ENCODE peak calls at places on chromosome 9, in five cellular contexts. X is HepG2, I is GM12878, Y is SK-N-SH, U is K562. Z is an unnamed sample.

GRCh38 chr9:37602817-37603216 is 10.4 kb upstream of the TOMM5 start:
- DNase-seq in X (no peak), I (no peak), Y (no peak), U (no peak), Z (no peak)

GRCh38 chr9:81611664-81612063 is 77.7 kb downstream of the TLE1 start:
- DNase-seq in X (no peak), I (no peak), Y (no peak), U (no peak), Z (no peak)

GRCh38 chr9:138072897-138073296 is 195.3 kb downstream of the CACNA1B start:
- DNase-seq in X (no peak), I (no peak), Y (peak; percentile 15), U (no peak), Z (no peak)

GRCh38 chr9:18208166-18209059 is 265.5 kb upstream of the ADAMTSL1 start:
- DNase-seq in X (peak; percentile 59), I (no peak), Y (peak; percentile 6), U (no peak), Z (peak; percentile 12)

GRCh38 chr9:116809656-116810055 is 122.6 kb downstream of the TRIM32 start:
- DNase-seq in X (no peak), I (no peak), Y (no peak), U (no peak), Z (no peak)

GRCh38 chr9:130069048-130069447 is 15.3 kb downstream of the GPR107 start:
- DNase-seq in X (no peak), I (no peak), Y (no peak), U (no peak), Z (no peak)

GRCh38 chr9:118761016-118761790 is 608.0 kb downstream of the BRINP1 start:
- DNase-seq in X (no peak), I (no peak), Y (no peak), U (no peak), Z (no peak)

GRCh38 chr9:26033346-26033745 is 355.1 kb upstream of the TUSC1 start:
- DNase-seq in X (no peak), I (no peak), Y (no peak), U (no peak), Z (no peak)

GRCh38 chr9:78811562-78812276 is 514.8 kb downstream of the PSAT1 start:
- DNase-seq in X (no peak), I (no peak), Y (no peak), U (no peak), Z (peak; percentile 61)

GRCh38 chr9:34337404-34337803 is 8.0 kb downstream of the NUDT2 start:
- DNase-seq in X (no peak), I (no peak), Y (no peak), U (no peak), Z (peak; percentile 37)

GRCh38 chr9:70121818-70122436 is 78.3 kb downstream of the MAMDC2 start:
- DNase-seq in X (no peak), I (no peak), Y (no peak), U (no peak), Z (peak; percentile 65)

GRCh38 chr9:134377976-134378375 is 51.7 kb downstream of the RXRA start:
- DNase-seq in X (no peak), I (no peak), Y (peak; percentile 71), U (no peak), Z (no peak)

GRCh38 chr9:137454506-137455360 is 4.4 kb downstream of the NSMF start:
- DNase-seq in X (peak; percentile 84), I (no peak), Y (peak; percentile 75), U (no peak), Z (no peak)

GRCh38 chr9:83544002-83544698 is 5.9 kb upstream of the FRMD3 start:
- DNase-seq in X (peak; percentile 75), I (peak; percentile 8), Y (peak; percentile 56), U (peak; percentile 20), Z (peak; percentile 38)

GRCh38 chr9:131062979-131063378 is 33.4 kb upstream of the AIF1L start:
- DNase-seq in X (no peak), I (no peak), Y (peak; percentile 56), U (no peak), Z (no peak)

GRCh38 chr9:131546336-131547084 is 1.2 kb downstream of the PRRT1B start:
- DNase-seq in X (peak; percentile 68), I (no peak), Y (peak; percentile 82), U (no peak), Z (peak; percentile 12)

GRCh38 chr9:19875291-19875910 is 86.6 kb upstream of the SLC24A2 start:
- DNase-seq in X (no peak), I (no peak), Y (no peak), U (no peak), Z (no peak)

GRCh38 chr9:26477963-26478362 is 414.6 kb downstream of the CAAP1 start:
- DNase-seq in X (no peak), I (no peak), Y (no peak), U (no peak), Z (no peak)

GRCh38 chr9:88738708-88739107 is 203.7 kb downstream of the NXNL2 start:
- DNase-seq in X (no peak), I (no peak), Y (peak; percentile 56), U (no peak), Z (peak; percentile 71)

GRCh38 chr9:133207540-133208170 is 1.4 kb downstream of the OBP2B start:
- DNase-seq in X (no peak), I (no peak), Y (no peak), U (no peak), Z (no peak)

GRCh38 chr9:81690251-81690851 is 1.0 kb upstream of the TLE1 start:
- DNase-seq in X (no peak), I (no peak), Y (no peak), U (no peak), Z (peak; percentile 27)

GRCh38 chr9:114099523-114100270 is 605 bp upstream of the KIF12 start:
- DNase-seq in X (no peak), I (no peak), Y (no peak), U (no peak), Z (no peak)

GRCh38 chr9:16328349-16328748 is 542.1 kb downstream of the BNC2 start:
- DNase-seq in X (no peak), I (no peak), Y (no peak), U (no peak), Z (no peak)

GRCh38 chr9:74783408-74783807 is 104.3 kb downstream of the TRPM6 start:
- DNase-seq in X (no peak), I (no peak), Y (no peak), U (no peak), Z (peak; percentile 69)

GRCh38 chr9:79661926-79662552 is 90.3 kb downstream of the TLE4 start:
- DNase-seq in X (no peak), I (no peak), Y (peak; percentile 11), U (no peak), Z (no peak)

GRCh38 chr9:111798786-111799185 is 4.0 kb upstream of the SHOC1 start:
- DNase-seq in X (no peak), I (no peak), Y (no peak), U (no peak), Z (peak; percentile 85)

GRCh38 chr9:121767176-121767769 is 115.8 kb downstream of the DAB2IP start:
- DNase-seq in X (no peak), I (no peak), Y (no peak), U (no peak), Z (peak; percentile 30)

GRCh38 chr9:121764371-121764730 is 112.9 kb downstream of the DAB2IP start:
- DNase-seq in X (no peak), I (no peak), Y (no peak), U (no peak), Z (no peak)

GRCh38 chr9:121766081-121766683 is 114.7 kb downstream of the DAB2IP start:
- DNase-seq in X (no peak), I (no peak), Y (no peak), U (no peak), Z (no peak)

GRCh38 chr9:121763561-121764370 is 112.3 kb downstream of the DAB2IP start:
- DNase-seq in X (no peak), I (no peak), Y (no peak), U (no peak), Z (no peak)

DNA sequence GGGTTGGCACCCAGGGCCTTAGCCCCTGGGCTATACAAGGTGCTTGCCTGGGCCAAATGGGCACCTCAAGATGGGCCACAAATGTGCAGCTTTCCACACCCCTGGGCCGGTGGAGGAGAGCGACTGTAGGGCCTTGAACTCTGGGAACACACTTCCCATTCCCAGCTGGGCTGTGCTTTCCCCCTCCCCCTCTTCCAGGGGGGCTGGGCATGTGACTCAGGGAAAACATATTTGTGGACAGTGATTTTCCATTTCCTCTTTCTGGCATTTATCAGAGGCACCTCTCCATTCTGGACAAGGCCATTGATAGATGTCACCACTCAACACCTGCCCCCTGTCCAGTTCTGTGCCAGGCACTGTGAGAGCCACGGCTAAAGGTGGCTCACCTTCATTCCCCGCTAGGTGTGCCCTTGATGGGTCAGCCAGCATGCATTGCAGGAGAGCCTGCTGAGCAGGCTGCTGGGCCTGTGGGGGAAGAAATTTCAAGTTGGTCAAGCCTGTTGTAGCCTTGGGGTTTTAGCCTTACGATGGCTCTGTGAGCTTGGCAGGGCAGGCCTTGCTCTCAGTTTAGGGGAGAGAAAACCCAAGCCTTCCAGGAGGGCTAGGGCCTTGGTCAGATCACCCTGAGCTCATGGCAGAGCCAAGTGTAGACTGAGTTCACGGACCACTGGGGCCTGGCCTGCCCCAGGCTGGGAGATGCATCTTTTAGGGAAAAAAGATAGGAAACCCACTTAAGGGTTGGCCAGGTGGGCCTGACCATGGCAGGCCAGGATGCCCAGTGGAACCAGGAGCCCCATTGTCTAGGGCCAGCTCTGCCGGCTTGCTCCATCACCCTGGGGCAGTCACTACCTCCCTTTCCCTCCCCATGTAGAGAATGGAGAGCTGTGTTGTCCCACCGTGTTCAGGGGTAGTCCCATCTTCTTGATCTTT is 113.9 kb downstream of the DAB2IP start:
- DNase-seq in X (peak; percentile 90), I (no peak), Y (peak; percentile 48), U (no peak), Z (peak; percentile 63)
- TF ChIP-seq MXI1 in X (peak; percentile 57), I (no peak), Y (no peak), U (no peak), Z (no peak)

DNA sequence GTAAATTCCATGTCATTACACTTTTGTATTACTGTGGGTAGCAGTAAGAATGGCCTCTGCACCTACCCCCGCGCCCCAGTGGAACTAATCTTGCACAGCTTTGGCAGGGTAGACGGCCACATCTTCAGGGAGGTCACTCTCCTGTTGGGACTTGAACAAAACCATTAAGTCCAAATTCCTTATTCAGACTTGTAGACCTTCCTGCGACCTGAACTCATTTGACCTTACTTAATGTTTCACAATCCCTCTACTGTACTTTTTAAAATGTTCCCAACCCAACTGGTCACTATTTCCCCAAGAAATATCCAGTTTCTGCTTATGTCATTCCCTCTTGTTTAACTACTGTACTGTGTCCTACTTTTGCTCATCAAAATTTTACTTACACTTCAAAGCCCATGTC is 5.3 kb upstream of the FAM120AOS start:
- DNase-seq in X (no peak), I (no peak), Y (no peak), U (no peak), Z (no peak)
- TF ChIP-seq MXI1 in X (no peak), I (no peak), Y (no peak), U (no peak), Z (no peak)

DNA sequence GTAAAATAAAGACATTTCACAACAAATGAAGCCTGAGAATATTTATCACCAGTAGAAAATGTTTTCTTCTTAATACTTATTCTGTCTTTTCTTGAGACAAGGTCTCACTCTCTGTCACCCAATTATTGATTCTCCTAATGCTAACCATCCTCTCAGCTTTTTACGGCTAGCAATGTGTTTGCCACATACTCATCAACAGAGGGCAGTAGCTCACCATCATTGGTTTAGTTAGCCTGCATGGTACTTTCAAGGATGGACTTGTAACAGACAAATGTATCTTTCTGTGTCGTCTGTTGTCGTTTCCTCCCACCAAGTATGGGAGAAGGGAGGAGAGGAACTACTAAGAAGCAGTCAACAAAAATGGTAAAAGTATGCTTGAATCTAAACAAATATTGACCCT is 5.9 kb upstream of the ACO1 start:
- DNase-seq in X (peak; percentile 76), I (peak; percentile 40), Y (peak; percentile 57), U (peak; percentile 29), Z (peak; percentile 81)
- TF ChIP-seq MXI1 in X (no peak), I (no peak), Y (no peak), U (no peak), Z (no peak)

GRCh38 chr9:122695696-122696095 is 20.8 kb downstream of the OR1L3 start:
- DNase-seq in X (no peak), I (no peak), Y (no peak), U (no peak), Z (peak; percentile 3)
- TF ChIP-seq MXI1 in X (no peak), I (no peak), Y (no peak), U (no peak), Z (no peak)

Z was measured in IMR-90.